ENCODE peak calls at places on chromosomes 7 and 10, in four cellular contexts. Z is lower leg skin, N is dorsolateral prefrontal cortex, O is A549. B is an unnamed sample.

GRCh38 chr7:139455789-139456188 is 27.7 kb downstream of the KLRG2 start:
- DNase-seq in Z (no peak), O (no peak), N (no peak), B (no peak)

GRCh38 chr7:18667466-18667865 is 171.9 kb downstream of the HDAC9 start:
- DNase-seq in Z (no peak), N (no peak), O (peak), B (no peak)

GRCh38 chr10:90227259-90227658 is 525.9 kb downstream of the KIF20B start:
- DNase-seq in N (no peak), O (no peak), Z (no peak), B (no peak)

GRCh38 chr7:92834661-92835139 is 1.7 kb downstream of the CDK6 start:
- DNase-seq in O (no peak), Z (no peak), N (peak), B (no peak)

GRCh38 chr10:126924915-126925300 is 19.7 kb downstream of the DOCK1 start:
- DNase-seq in N (no peak), O (no peak), Z (no peak), B (no peak)

GRCh38 chr10:8247191-8247590 is 192.7 kb downstream of the GATA3 start:
- DNase-seq in O (no peak), Z (no peak), N (no peak), B (no peak)

GRCh38 chr7:30327813-30328212 is 43.4 kb downstream of the ZNRF2 start:
- DNase-seq in Z (no peak), O (no peak), N (no peak), B (no peak)

GRCh38 chr10:121580276-121581116 is 17.7 kb downstream of the FGFR2 start:
- DNase-seq in N (no peak), O (no peak), Z (no peak), B (no peak)

GRCh38 chr10:98383869-98384268 is 31.1 kb downstream of the PYROXD2 start:
- DNase-seq in N (peak), O (no peak), Z (no peak), B (no peak)

GRCh38 chr10:42958142-42958868 is 118.6 kb upstream of the RET start:
- DNase-seq in N (no peak), Z (peak), O (no peak), B (peak)

GRCh38 chr7:130277763-130278643 is 11.3 kb downstream of the CPA2 start:
- DNase-seq in N (peak), Z (no peak), O (peak), B (no peak)

GRCh38 chr7:74203157-74203556 is 6.6 kb upstream of the LAT2 start:
- DNase-seq in N (peak), Z (peak), O (peak), B (no peak)

GRCh38 chr10:60101821-60102220 is 195.5 kb upstream of the CCDC6 start:
- DNase-seq in N (no peak), O (peak), Z (no peak), B (no peak)

GRCh38 chr7:101550641-101551531 is 78.2 kb downstream of the MYL10 start:
- DNase-seq in N (peak), O (no peak), Z (no peak), B (no peak)

GRCh38 chr10:71835671-71836593 is 15.1 kb downstream of the PSAP start:
- DNase-seq in N (peak), O (no peak), Z (peak), B (peak)

GRCh38 chr7:94698275-94698674 is 42.3 kb upstream of the SGCE start:
- DNase-seq in N (no peak), O (peak), Z (no peak), B (no peak)

GRCh38 chr10:30742471-30742870 is 112.9 kb upstream of the LYZL2 start:
- DNase-seq in O (no peak), Z (no peak), N (no peak), B (no peak)

GRCh38 chr10:53839437-53840039 is 961.5 kb downstream of the PCDH15 start:
- DNase-seq in N (no peak), Z (no peak), O (peak), B (no peak)

GRCh38 chr10:25175527-25176420 is 973 bp downstream of the GPR158 start:
- DNase-seq in O (no peak), Z (no peak), N (peak), B (no peak)

GRCh38 chr7:150379590-150380379 is 655 bp downstream of the ZNF775 start:
- DNase-seq in N (no peak), Z (no peak), O (peak), B (no peak)

GRCh38 chr7:114508096-114508495 is 93.5 kb downstream of the FOXP2 start:
- DNase-seq in O (no peak), N (no peak), Z (peak), B (no peak)

GRCh38 chr10:78724846-78725245 is 343.9 kb upstream of the ZMIZ1 start:
- DNase-seq in N (no peak), Z (no peak), O (no peak), B (no peak)

GRCh38 chr10:14381475-14381874 is 50.8 kb upstream of the FRMD4A start:
- DNase-seq in Z (no peak), O (no peak), N (no peak), B (no peak)

GRCh38 chr7:152588350-152588749 is 87.6 kb downstream of the XRCC2 start:
- DNase-seq in Z (no peak), N (no peak), O (peak), B (no peak)

GRCh38 chr10:24465124-24465874 is 256.4 kb downstream of the KIAA1217 start:
- DNase-seq in Z (no peak), O (no peak), N (no peak), B (no peak)

GRCh38 chr10:123772645-123773508 is 106.7 kb downstream of the GPR26 start:
- DNase-seq in O (no peak), N (no peak), Z (no peak), B (no peak)

GRCh38 chr10:60883187-60883586 is 60.8 kb downstream of the RHOBTB1 start:
- DNase-seq in O (peak), N (no peak), Z (no peak), B (no peak)

GRCh38 chr10:113006656-113007342 is 56.8 kb downstream of the TCF7L2 start:
- DNase-seq in O (no peak), Z (no peak), N (no peak), B (no peak)

GRCh38 chr7:107938448-107939250 is 47.7 kb downstream of the DLD start:
- DNase-seq in Z (no peak), N (no peak), O (no peak), B (no peak)

GRCh38 chr7:74174606-74175082 is 488 bp downstream of the EIF4H start:
- DNase-seq in N (peak), O (peak), Z (peak), B (peak)

GRCh38 chr10:20970708-20971107 is 73.6 kb upstream of the NEBL start:
- DNase-seq in N (no peak), Z (no peak), O (no peak), B (no peak)

GRCh38 chr7:41695661-41696322 is 7.1 kb downstream of the INHBA start:
- DNase-seq in Z (no peak), O (peak), N (no peak), B (no peak)

GRCh38 chr7:41691286-41691966 is 11.5 kb downstream of the INHBA start:
- DNase-seq in Z (no peak), O (no peak), N (no peak), B (no peak)

GRCh38 chr7:41694490-41694889 is 8.4 kb downstream of the INHBA start:
- DNase-seq in N (no peak), O (no peak), Z (no peak), B (no peak)

GRCh38 chr7:41696323-41696916 is 6.5 kb downstream of the INHBA start:
- DNase-seq in O (peak), N (peak), Z (peak), B (peak)

GRCh38 chr7:41693150-41693997 is 9.5 kb downstream of the INHBA start:
- DNase-seq in Z (no peak), O (no peak), N (no peak), B (no peak)
- TF ChIP-seq CTCF in Z (no peak), O (no peak), N (no peak), B (peak)

GRCh38 chr7:111855842-111856227 is 293.5 kb upstream of the IMMP2L start:
- DNase-seq in Z (no peak), O (peak), N (peak), B (no peak)
- TF ChIP-seq CTCF in Z (no peak), O (no peak), N (no peak), B (peak)

DNA sequence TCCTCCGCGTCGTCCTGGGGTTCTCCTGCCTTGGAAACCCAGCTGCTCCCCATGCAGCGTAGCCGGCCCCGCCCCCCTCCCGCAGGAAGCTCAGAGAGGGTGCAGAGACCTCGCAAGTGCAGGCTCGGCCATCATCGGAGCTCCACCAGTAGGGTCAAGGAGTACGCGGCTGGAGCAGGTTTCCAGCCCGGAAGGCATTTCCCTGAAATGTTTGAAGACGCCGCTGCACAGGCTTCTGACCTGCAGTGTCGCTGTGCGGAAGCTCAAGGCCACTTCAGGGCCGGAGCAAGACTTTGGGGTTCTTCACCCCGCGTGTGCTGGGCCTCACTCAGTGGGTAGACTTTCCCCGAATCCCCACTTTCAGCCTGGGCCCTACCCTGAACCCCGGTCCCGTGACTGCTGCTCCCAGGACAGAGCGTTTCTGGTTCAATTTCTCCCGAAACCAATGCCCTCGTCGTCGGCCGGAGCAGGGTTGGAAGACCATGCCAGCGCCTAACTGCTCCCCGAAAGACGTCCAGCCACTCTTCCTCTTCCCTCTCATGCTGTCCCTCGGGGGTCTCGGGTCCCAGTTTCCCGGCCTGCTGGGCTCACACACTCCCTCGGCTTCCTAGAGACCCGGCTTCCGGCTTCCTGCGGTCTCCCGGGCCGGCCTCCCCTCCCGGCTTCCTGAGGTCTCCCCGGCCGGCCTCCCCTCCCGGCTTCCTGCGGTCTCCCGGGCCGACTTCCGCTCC is 52.1 kb downstream of the INSIG1 start:
- DNase-seq in Z (no peak), N (no peak), O (no peak), B (no peak)
- TF ChIP-seq CTCF in Z (no peak), N (no peak), O (no peak), B (no peak)

GRCh38 chr10:12631787-12632562 is 282.6 kb downstream of the CAMK1D start:
- DNase-seq in O (peak), Z (no peak), N (no peak), B (peak)
- TF ChIP-seq CTCF in O (no peak), Z (no peak), N (no peak), B (no peak)

DNA sequence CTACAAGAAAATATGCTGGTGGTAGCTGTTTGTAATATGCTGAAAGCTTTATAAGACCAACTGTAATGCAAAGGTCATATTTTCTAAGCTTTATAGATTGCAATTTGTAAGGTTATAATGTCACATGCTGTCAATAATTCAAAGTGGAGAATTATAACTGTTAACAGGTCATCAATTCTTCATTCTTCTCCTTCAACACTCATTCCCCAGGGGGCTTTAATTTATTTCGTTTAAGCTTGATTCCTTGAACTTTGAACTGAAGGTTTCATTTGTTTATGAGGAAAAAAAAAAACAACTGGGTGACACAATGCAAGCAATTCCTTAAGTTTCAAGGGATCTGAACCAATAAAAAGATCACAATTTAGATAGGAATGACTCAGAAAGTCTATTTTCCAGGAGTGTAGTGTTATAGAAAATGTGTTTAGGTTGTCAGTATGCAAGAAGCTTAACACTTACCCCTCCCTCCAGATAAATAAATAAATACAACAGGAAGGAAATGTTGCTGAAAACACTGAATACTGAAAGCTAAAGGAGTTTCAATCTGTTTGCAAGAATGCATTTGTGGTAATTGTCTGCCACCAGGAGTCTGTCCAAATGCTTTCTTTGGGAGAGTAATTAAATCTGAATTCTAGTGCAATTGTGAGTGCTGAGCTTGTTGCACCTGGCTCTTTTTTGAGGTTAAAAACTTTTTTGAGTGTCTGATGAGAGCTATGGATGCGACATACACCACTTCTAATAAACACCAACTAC is 183.6 kb downstream of the SORCS1 start:
- DNase-seq in N (no peak), O (no peak), Z (no peak), B (no peak)
- TF ChIP-seq CTCF in N (no peak), O (no peak), Z (no peak), B (no peak)

B was measured in osteocyte.